ENCODE peak calls at places on chromosomes 12 and 14, in nine cellular contexts. Y is left ventricle myocardium superior; P is Panc1; X is HepG2; Z is RWPE2; M is upper lobe of left lung; L is T-helper 17 cell; H is CD4-positive, alpha-beta T cell; R is Right ventricle myocardium inferior. I is an unnamed sample.

GRCh38 chr14:50997712-50998111 is 53.4 kb upstream of the PYGL start:
- ATAC-seq in M (peak; percentile 65), H (no peak), R (no peak), L (no peak), Z (no peak), P (no peak), Y (no peak), X (peak; percentile 62), I (no peak)

GRCh38 chr12:62813031-62813829 is 121.7 kb downstream of the PPM1H start:
- ATAC-seq in X (no peak), M (peak; percentile 66), Y (peak; percentile 79), P (peak; percentile 95), L (peak; percentile 45), H (peak; percentile 37), Z (peak; percentile 70), R (peak; percentile 76), I (peak; percentile 22)

GRCh38 chr14:42992930-42993329 is 1386.3 kb downstream of the LRFN5 start:
- ATAC-seq in L (no peak), P (no peak), H (no peak), M (no peak), Y (no peak), X (no peak), Z (no peak), R (no peak), I (no peak)

GRCh38 chr14:24416932-24417619 is 12.4 kb downstream of the CBLN3 start:
- ATAC-seq in Y (peak; percentile 10), R (no peak), M (no peak), Z (no peak), H (no peak), L (no peak), P (no peak), X (no peak), I (no peak)

GRCh38 chr14:29584992-29585391 is 342.7 kb downstream of the PRKD1 start:
- ATAC-seq in X (peak; percentile 98), L (no peak), H (no peak), M (peak; percentile 90), Z (peak; percentile 52), R (peak; percentile 94), P (no peak), Y (peak; percentile 96), I (peak; percentile 94)

GRCh38 chr12:64968989-64969819 is 144.8 kb downstream of the TBC1D30 start:
- ATAC-seq in H (no peak), M (no peak), X (no peak), Y (no peak), Z (peak; percentile 97), P (no peak), R (no peak), L (no peak), I (no peak)

GRCh38 chr14:93007225-93007997 is 84.5 kb downstream of the CHGA start:
- ATAC-seq in R (no peak), P (peak; percentile 42), M (no peak), H (no peak), Z (peak; percentile 87), X (no peak), L (peak; percentile 27), Y (peak; percentile 53), I (peak; percentile 51)

GRCh38 chr14:39563361-39563760 is 131.1 kb upstream of the FBXO33 start:
- ATAC-seq in H (no peak), Y (no peak), R (no peak), P (no peak), M (no peak), L (no peak), Z (no peak), X (no peak), I (no peak)

GRCh38 chr14:55249423-55249822 is 21.8 kb upstream of the FBXO34 start:
- ATAC-seq in M (no peak), Y (no peak), H (no peak), R (no peak), P (no peak), Z (peak; percentile 14), X (no peak), L (no peak), I (no peak)

GRCh38 chr12:57515468-57515933 is 4.8 kb downstream of the DDIT3 start:
- ATAC-seq in Y (no peak), X (no peak), M (no peak), P (no peak), Z (no peak), L (no peak), H (no peak), R (no peak), I (no peak)

GRCh38 chr14:50336428-50336827 is 24.3 kb downstream of the DMAC2L start:
- ATAC-seq in Z (no peak), H (no peak), P (no peak), R (no peak), X (no peak), L (no peak), Y (no peak), M (no peak), I (no peak)

GRCh38 chr12:16168078-16168477 is 109.4 kb downstream of the SLC15A5 start:
- ATAC-seq in Y (no peak), Z (peak; percentile 31), H (no peak), M (no peak), P (no peak), X (no peak), L (no peak), R (no peak), I (no peak)

GRCh38 chr14:91372680-91373495 is 44.7 kb downstream of the CCDC88C start:
- ATAC-seq in Y (no peak), L (peak; percentile 53), M (no peak), H (peak; percentile 31), X (no peak), Z (no peak), R (no peak), P (no peak), I (no peak)

GRCh38 chr12:114662512-114663177 is 21.3 kb downstream of the TBX3 start:
- ATAC-seq in Z (peak; percentile 84), M (no peak), P (peak; percentile 74), R (peak; percentile 37), H (no peak), L (peak; percentile 50), X (peak; percentile 20), Y (peak; percentile 55), I (peak; percentile 40)

I was measured in gastroesophageal sphincter.